ENCODE peak calls at places on chromosomes 6 and 20, in four cellular contexts. U is BE2C, A is progenitor cell of endocrine pancreas, J is A549. Y is an unnamed sample.

GRCh38 chr6:142756215-142756630 is 188.8 kb downstream of the HIVEP2 start:
- DNase-seq in A (no peak), U (no peak), J (peak), Y (no peak)

GRCh38 chr20:50635676-50636600 is 55.4 kb downstream of the RIPOR3 start:
- DNase-seq in J (peak), A (peak), U (peak), Y (peak)

GRCh38 chr6:126475449-126475848 is 135.5 kb downstream of the CENPW start:
- DNase-seq in J (no peak), U (no peak), A (no peak), Y (no peak)

GRCh38 chr20:56554869-56555268 is 21.8 kb downstream of the FAM209B start:
- DNase-seq in J (peak), U (peak), A (no peak), Y (no peak)

GRCh38 chr6:96911171-96911570 is 13.4 kb upstream of the KLHL32 start:
- DNase-seq in A (no peak), U (no peak), J (no peak), Y (no peak)

GRCh38 chr20:50624351-50625016 is 66.9 kb downstream of the RIPOR3 start:
- DNase-seq in A (no peak), J (peak), U (peak), Y (no peak)

GRCh38 chr6:34237316-34237721 is 646 bp downstream of the HMGA1 start:
- DNase-seq in U (peak), J (no peak), A (no peak), Y (no peak)

GRCh38 chr6:111642463-111643158 is 36.9 kb upstream of the TRAF3IP2 start:
- DNase-seq in J (peak), U (peak), A (no peak), Y (peak)

GRCh38 chr20:49666906-49667305 is 46.8 kb downstream of the B4GALT5 start:
- DNase-seq in U (no peak), A (no peak), J (no peak), Y (no peak)

GRCh38 chr6:43575105-43575771 is 600 bp downstream of the XPO5 start:
- DNase-seq in U (peak), J (no peak), A (peak), Y (peak)

GRCh38 chr6:38283734-38284362 is 355.9 kb downstream of the BTBD9 start:
- DNase-seq in J (no peak), U (no peak), A (no peak), Y (no peak)

GRCh38 chr6:25962368-25963127 is at the start of gene TRIM38:
- DNase-seq in A (no peak), J (peak), U (no peak), Y (peak)

GRCh38 chr20:58745391-58745790 is 52.8 kb downstream of the NPEPL1 start:
- DNase-seq in J (no peak), U (no peak), A (no peak), Y (no peak)

GRCh38 chr6:107129370-107129925 is 14.1 kb upstream of the BEND3 start:
- DNase-seq in U (no peak), A (no peak), J (no peak), Y (no peak)

GRCh38 chr6:135546206-135546605 is 48.7 kb upstream of the AHI1 start:
- DNase-seq in J (no peak), U (no peak), A (no peak), Y (no peak)

GRCh38 chr6:166309977-166310376 is 1.8 kb upstream of the PRR18 start:
- DNase-seq in A (no peak), U (no peak), J (no peak), Y (no peak)

GRCh38 chr20:46715292-46715756 is 5.9 kb downstream of the SLC2A10 start:
- DNase-seq in A (no peak), J (peak), U (no peak), Y (peak)

GRCh38 chr6:73943930-73944652 is 248.1 kb downstream of the CD109 start:
- DNase-seq in J (no peak), A (no peak), U (no peak), Y (no peak)

GRCh38 chr6:73943401-73943800 is 247.4 kb downstream of the CD109 start:
- DNase-seq in A (no peak), U (no peak), J (no peak), Y (no peak)

GRCh38 chr6:73941892-73942291 is 245.9 kb downstream of the CD109 start:
- DNase-seq in U (no peak), J (no peak), A (no peak), Y (no peak)

GRCh38 chr6:73937805-73938204 is 241.8 kb downstream of the CD109 start:
- DNase-seq in A (no peak), U (no peak), J (no peak), Y (no peak)

GRCh38 chr6:73942581-73942980 is 246.6 kb downstream of the CD109 start:
- DNase-seq in J (peak), U (no peak), A (no peak), Y (no peak)
- TF ChIP-seq CTCF in J (no peak), U (no peak), A (peak), Y (no peak)

GRCh38 chr20:34302723-34303528 is at the start of gene AHCY:
- DNase-seq in A (peak), J (peak), U (peak), Y (peak)
- TF ChIP-seq CTCF in A (peak), J (no peak), U (no peak), Y (peak)

GRCh38 chr6:11747021-11747420 is 31.6 kb downstream of the ADTRP start:
- DNase-seq in U (no peak), J (no peak), A (no peak), Y (no peak)
- TF ChIP-seq CTCF in U (no peak), J (no peak), A (no peak), Y (no peak)

DNA sequence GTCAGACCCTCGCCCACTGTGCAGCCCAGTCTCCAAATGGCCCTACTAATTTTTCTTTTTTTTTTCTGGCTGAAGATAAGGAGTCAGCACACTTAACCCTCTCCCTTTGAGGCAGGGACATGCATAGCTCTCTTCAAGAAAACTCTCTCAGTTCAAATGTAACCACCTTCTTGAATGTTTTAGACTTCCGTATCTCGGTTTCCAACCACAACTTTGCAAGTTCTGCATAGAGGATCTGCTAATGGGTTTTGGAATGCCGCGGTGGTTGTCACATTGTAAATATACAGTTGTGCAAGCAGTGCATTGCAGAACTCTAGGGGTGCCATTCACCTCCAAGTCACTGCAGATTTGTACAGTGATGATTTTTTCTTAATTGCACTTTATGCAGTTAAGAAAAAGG is 59.4 kb upstream of the SLC35B3 start:
- DNase-seq in A (no peak), U (no peak), J (no peak), Y (no peak)
- TF ChIP-seq CTCF in A (no peak), U (no peak), J (no peak), Y (no peak)

GRCh38 chr6:29651413-29652197 is 5.3 kb upstream of the MOG start:
- DNase-seq in U (no peak), J (peak), A (no peak), Y (no peak)
- TF ChIP-seq CTCF in U (peak), J (peak), A (peak), Y (peak)

GRCh38 chr6:64280569-64280968 is 645.0 kb downstream of the PHF3 start:
- DNase-seq in J (peak), U (peak), A (peak), Y (no peak)
- TF ChIP-seq CTCF in J (peak), U (peak), A (peak), Y (no peak)

GRCh38 chr6:27478706-27479318 is 5.9 kb upstream of the ZNF184 start:
- DNase-seq in U (peak), J (peak), A (peak), Y (peak)
- TF ChIP-seq CTCF in U (no peak), J (no peak), A (no peak), Y (no peak)

DNA sequence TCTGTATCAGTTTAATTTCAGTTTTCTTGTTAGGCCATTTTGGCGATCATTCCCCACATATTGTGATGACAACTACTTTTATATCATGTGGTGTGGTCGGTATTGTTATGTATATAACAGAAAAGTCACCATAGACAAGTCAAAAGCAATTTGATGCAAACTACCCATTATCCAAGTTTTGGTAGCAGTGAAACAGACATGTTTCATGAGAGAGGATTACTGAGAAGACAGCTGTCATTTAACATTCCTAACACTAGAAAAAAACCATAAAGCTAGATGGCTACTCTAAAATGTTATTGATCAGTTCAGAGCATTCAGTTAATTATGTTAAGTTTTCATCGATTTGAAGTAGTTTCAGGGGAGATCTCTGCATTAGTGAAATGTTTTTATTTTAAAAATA is 462.1 kb upstream of the SOX4 start:
- DNase-seq in A (no peak), J (no peak), U (no peak), Y (no peak)
- TF ChIP-seq CTCF in A (no peak), J (no peak), U (no peak), Y (no peak)

Y was measured in endothelial cell.